ENCODE peak calls at places on chromosomes 7 and 10, in seven cellular contexts. One of them, this sample, is unnamed. For H3K9me3, the result is how much of the 10 kb centered on the place peaks cover.

GRCh38 chr7:54967384-54967783 is 51.4 kb upstream of the EGFR start:
- DNase-seq in transverse colon: no peak
- DNase-seq in HepG2: peak
- DNase-seq in left ventricle myocardium inferior: no peak
- DNase-seq in A673: no peak
- DNase-seq in AG04450: peak
- DNase-seq in psoas muscle: no peak
- DNase-seq in this sample: no peak

GRCh38 chr7:5423272-5423843 is at the start of gene TNRC18:
- DNase-seq in transverse colon: peak
- DNase-seq in HepG2: no peak
- DNase-seq in left ventricle myocardium inferior: peak
- DNase-seq in A673: peak
- DNase-seq in AG04450: no peak
- DNase-seq in psoas muscle: peak
- DNase-seq in this sample: peak

GRCh38 chr10:125006188-125006680 is 64.3 kb downstream of the ZRANB1 start:
- DNase-seq in transverse colon: peak
- DNase-seq in HepG2: no peak
- DNase-seq in left ventricle myocardium inferior: no peak
- DNase-seq in A673: no peak
- DNase-seq in AG04450: peak
- DNase-seq in psoas muscle: no peak
- DNase-seq in this sample: no peak

GRCh38 chr7:101829856-101830255 is 12.4 kb downstream of the CUX1 start:
- DNase-seq in transverse colon: no peak
- DNase-seq in HepG2: no peak
- DNase-seq in left ventricle myocardium inferior: no peak
- DNase-seq in A673: no peak
- DNase-seq in AG04450: no peak
- DNase-seq in psoas muscle: no peak
- DNase-seq in this sample: no peak

GRCh38 chr10:124592736-124593430 is 131.3 kb downstream of the LHPP start:
- DNase-seq in transverse colon: no peak
- DNase-seq in HepG2: no peak
- DNase-seq in left ventricle myocardium inferior: peak
- DNase-seq in A673: no peak
- DNase-seq in AG04450: no peak
- DNase-seq in psoas muscle: peak
- DNase-seq in this sample: no peak

GRCh38 chr7:149704507-149704906 is 68.9 kb downstream of the ZNF467 start:
- DNase-seq in transverse colon: no peak
- DNase-seq in HepG2: no peak
- DNase-seq in left ventricle myocardium inferior: no peak
- DNase-seq in A673: no peak
- DNase-seq in AG04450: no peak
- DNase-seq in psoas muscle: no peak
- DNase-seq in this sample: no peak

GRCh38 chr7:101588131-101588935 is 40.8 kb downstream of the MYL10 start:
- DNase-seq in transverse colon: no peak
- DNase-seq in HepG2: no peak
- DNase-seq in left ventricle myocardium inferior: no peak
- DNase-seq in A673: no peak
- DNase-seq in AG04450: no peak
- DNase-seq in psoas muscle: no peak
- DNase-seq in this sample: no peak

GRCh38 chr7:98722402-98722801 is 105.3 kb downstream of the NPTX2 start:
- DNase-seq in transverse colon: no peak
- DNase-seq in HepG2: no peak
- DNase-seq in left ventricle myocardium inferior: no peak
- DNase-seq in A673: no peak
- DNase-seq in AG04450: no peak
- DNase-seq in psoas muscle: no peak
- DNase-seq in this sample: no peak

GRCh38 chr10:58573970-58574538 is 61.4 kb downstream of the BICC1 start:
- DNase-seq in transverse colon: no peak
- DNase-seq in HepG2: no peak
- DNase-seq in left ventricle myocardium inferior: no peak
- DNase-seq in A673: no peak
- DNase-seq in AG04450: no peak
- DNase-seq in psoas muscle: no peak
- DNase-seq in this sample: no peak

GRCh38 chr10:92420554-92421275 is 129.7 kb downstream of the MARCHF5 start:
- DNase-seq in transverse colon: no peak
- DNase-seq in HepG2: no peak
- DNase-seq in left ventricle myocardium inferior: no peak
- DNase-seq in A673: no peak
- DNase-seq in AG04450: no peak
- DNase-seq in psoas muscle: no peak
- DNase-seq in this sample: no peak

GRCh38 chr10:31770307-31770902 is 158.2 kb downstream of the ARHGAP12 start:
- DNase-seq in transverse colon: peak
- DNase-seq in HepG2: peak
- DNase-seq in left ventricle myocardium inferior: no peak
- DNase-seq in A673: peak
- DNase-seq in AG04450: no peak
- DNase-seq in psoas muscle: no peak
- DNase-seq in this sample: peak

GRCh38 chr7:48742046-48742445 is 182.3 kb upstream of the CDC14C start:
- DNase-seq in transverse colon: no peak
- DNase-seq in HepG2: no peak
- DNase-seq in left ventricle myocardium inferior: no peak
- DNase-seq in A673: peak
- DNase-seq in AG04450: no peak
- DNase-seq in psoas muscle: no peak
- DNase-seq in this sample: peak

GRCh38 chr7:23235688-23236280 is 10.8 kb upstream of the GPNMB start:
- DNase-seq in transverse colon: no peak
- DNase-seq in HepG2: peak
- DNase-seq in left ventricle myocardium inferior: peak
- DNase-seq in A673: no peak
- DNase-seq in AG04450: no peak
- DNase-seq in psoas muscle: peak
- DNase-seq in this sample: no peak

GRCh38 chr7:73908123-73908611 is 47.2 kb downstream of the TMEM270 start:
- DNase-seq in transverse colon: no peak
- DNase-seq in HepG2: no peak
- DNase-seq in left ventricle myocardium inferior: no peak
- DNase-seq in A673: no peak
- DNase-seq in AG04450: no peak
- DNase-seq in psoas muscle: peak
- DNase-seq in this sample: no peak

GRCh38 chr7:107390921-107391320 is 78.9 kb upstream of the GPR22 start:
- DNase-seq in transverse colon: no peak
- DNase-seq in HepG2: peak
- DNase-seq in left ventricle myocardium inferior: no peak
- DNase-seq in A673: no peak
- DNase-seq in AG04450: no peak
- DNase-seq in psoas muscle: no peak
- DNase-seq in this sample: peak

GRCh38 chr7:45000096-45001032 is at the start of gene CCM2:
- DNase-seq in transverse colon: peak
- DNase-seq in HepG2: no peak
- DNase-seq in left ventricle myocardium inferior: peak
- DNase-seq in A673: no peak
- DNase-seq in AG04450: no peak
- DNase-seq in psoas muscle: peak
- DNase-seq in this sample: no peak

GRCh38 chr10:28661035-28661434 is 16.3 kb upstream of the BAMBI start:
- DNase-seq in transverse colon: no peak
- DNase-seq in HepG2: no peak
- DNase-seq in left ventricle myocardium inferior: no peak
- DNase-seq in A673: no peak
- DNase-seq in AG04450: peak
- DNase-seq in psoas muscle: no peak
- DNase-seq in this sample: no peak

DNA sequence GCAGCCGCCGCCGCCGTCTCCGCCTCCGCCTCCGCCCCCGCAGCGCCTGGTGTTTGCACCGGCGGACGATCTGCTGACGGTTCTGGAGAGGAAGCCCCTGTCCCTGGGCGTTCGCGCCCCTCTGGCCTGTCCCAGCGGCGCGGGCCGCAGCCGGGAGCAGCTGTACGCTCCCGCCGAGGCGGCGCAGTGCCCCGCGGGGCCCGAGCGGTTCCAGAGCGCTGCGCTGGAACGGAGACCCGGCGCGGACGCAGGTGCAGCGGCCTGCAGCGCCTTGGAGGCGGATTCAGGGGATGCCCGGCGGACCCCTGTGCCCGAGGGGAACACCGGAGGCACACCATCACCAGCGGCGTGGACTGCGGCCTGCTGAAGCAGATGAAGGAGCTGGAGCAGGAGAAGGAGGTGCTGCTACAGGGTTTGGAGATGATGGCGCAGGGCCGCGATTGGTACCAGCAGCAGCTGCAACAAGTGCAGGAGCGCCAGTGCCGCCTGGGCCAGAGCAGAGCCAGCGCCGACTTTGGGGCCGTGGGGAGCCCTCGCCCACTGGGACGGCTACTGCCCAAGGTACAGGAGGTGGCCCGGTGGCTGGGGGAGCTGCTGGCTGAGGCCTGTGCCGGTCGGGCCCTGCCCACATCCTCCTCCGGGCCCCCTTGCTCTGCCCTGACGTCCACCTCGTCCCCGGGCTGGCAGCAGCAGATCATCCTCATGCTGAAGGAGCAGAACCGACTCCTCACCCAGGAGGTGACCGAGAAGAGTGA is 24.8 kb upstream of the ZNF735 start:
- DNase-seq in transverse colon: no peak
- DNase-seq in HepG2: no peak
- DNase-seq in left ventricle myocardium inferior: no peak
- DNase-seq in A673: no peak
- DNase-seq in AG04450: no peak
- DNase-seq in psoas muscle: no peak
- DNase-seq in this sample: no peak
- H3K9me3 ChIP-seq in transverse colon: under half
- H3K9me3 ChIP-seq in HepG2: half or more
- H3K9me3 ChIP-seq in left ventricle myocardium inferior: under half
- H3K9me3 ChIP-seq in A673: under half
- H3K9me3 ChIP-seq in AG04450: under half
- H3K9me3 ChIP-seq in psoas muscle: under half
- H3K9me3 ChIP-seq in this sample: under half

DNA sequence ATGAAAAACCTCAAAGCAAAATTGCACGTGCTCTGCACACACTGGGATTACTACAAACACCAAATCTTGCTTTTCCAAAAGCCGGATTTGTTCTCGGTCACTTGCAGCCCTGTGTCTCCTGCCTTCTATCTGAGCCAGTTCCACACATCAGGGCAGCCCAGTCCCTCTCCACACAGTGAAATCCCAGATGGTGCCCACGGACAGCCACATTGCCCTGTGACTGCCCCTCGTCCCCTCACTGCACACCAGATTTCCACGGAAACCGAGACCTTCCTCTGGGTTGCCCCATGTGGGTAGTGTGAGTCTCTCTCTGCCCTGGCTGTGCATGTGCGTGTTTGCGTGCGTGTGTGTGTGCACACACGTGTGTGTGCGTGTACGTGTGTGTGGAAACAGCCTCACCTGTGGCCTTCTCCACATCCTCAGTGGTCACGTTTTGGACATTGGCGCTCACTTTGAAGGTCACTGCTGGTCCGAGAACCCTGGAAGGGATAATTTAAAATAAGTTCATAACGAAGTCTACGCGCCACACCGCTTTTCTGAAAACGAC is 506.7 kb downstream of the PTPRN2 start:
- DNase-seq in transverse colon: no peak
- DNase-seq in HepG2: no peak
- DNase-seq in left ventricle myocardium inferior: no peak
- DNase-seq in A673: no peak
- DNase-seq in AG04450: no peak
- DNase-seq in psoas muscle: no peak
- DNase-seq in this sample: no peak
- H3K9me3 ChIP-seq in transverse colon: under half
- H3K9me3 ChIP-seq in HepG2: under half
- H3K9me3 ChIP-seq in left ventricle myocardium inferior: under half
- H3K9me3 ChIP-seq in A673: under half
- H3K9me3 ChIP-seq in AG04450: half or more
- H3K9me3 ChIP-seq in psoas muscle: under half
- H3K9me3 ChIP-seq in this sample: under half

GRCh38 chr10:72980348-72980747 is 25.7 kb upstream of the PLA2G12B start:
- DNase-seq in transverse colon: no peak
- DNase-seq in HepG2: no peak
- DNase-seq in left ventricle myocardium inferior: no peak
- DNase-seq in A673: no peak
- DNase-seq in AG04450: no peak
- DNase-seq in psoas muscle: no peak
- DNase-seq in this sample: no peak
- H3K9me3 ChIP-seq in transverse colon: under half
- H3K9me3 ChIP-seq in HepG2: under half
- H3K9me3 ChIP-seq in left ventricle myocardium inferior: half or more
- H3K9me3 ChIP-seq in A673: under half
- H3K9me3 ChIP-seq in AG04450: under half
- H3K9me3 ChIP-seq in psoas muscle: under half
- H3K9me3 ChIP-seq in this sample: under half

GRCh38 chr7:57201895-57202210 is 69.6 kb upstream of the ZNF479 start:
- DNase-seq in transverse colon: no peak
- DNase-seq in HepG2: no peak
- DNase-seq in left ventricle myocardium inferior: no peak
- DNase-seq in A673: no peak
- DNase-seq in AG04450: no peak
- DNase-seq in psoas muscle: no peak
- DNase-seq in this sample: no peak

GRCh38 chr7:57203161-57203791 is 71.0 kb upstream of the ZNF479 start:
- DNase-seq in transverse colon: no peak
- DNase-seq in HepG2: no peak
- DNase-seq in left ventricle myocardium inferior: no peak
- DNase-seq in A673: no peak
- DNase-seq in AG04450: no peak
- DNase-seq in psoas muscle: no peak
- DNase-seq in this sample: no peak

GRCh38 chr7:57202274-57202673 is 70.0 kb upstream of the ZNF479 start:
- DNase-seq in transverse colon: no peak
- DNase-seq in HepG2: no peak
- DNase-seq in left ventricle myocardium inferior: no peak
- DNase-seq in A673: no peak
- DNase-seq in AG04450: no peak
- DNase-seq in psoas muscle: no peak
- DNase-seq in this sample: no peak

GRCh38 chr7:57205000-57205399 is 72.8 kb upstream of the ZNF479 start:
- DNase-seq in transverse colon: no peak
- DNase-seq in HepG2: no peak
- DNase-seq in left ventricle myocardium inferior: no peak
- DNase-seq in A673: no peak
- DNase-seq in AG04450: no peak
- DNase-seq in psoas muscle: no peak
- DNase-seq in this sample: no peak

GRCh38 chr7:57204411-57204811 is 72.2 kb upstream of the ZNF479 start:
- DNase-seq in transverse colon: no peak
- DNase-seq in HepG2: no peak
- DNase-seq in left ventricle myocardium inferior: no peak
- DNase-seq in A673: no peak
- DNase-seq in AG04450: no peak
- DNase-seq in psoas muscle: no peak
- DNase-seq in this sample: no peak
- H3K9me3 ChIP-seq in transverse colon: under half
- H3K9me3 ChIP-seq in HepG2: half or more
- H3K9me3 ChIP-seq in left ventricle myocardium inferior: half or more
- H3K9me3 ChIP-seq in A673: under half
- H3K9me3 ChIP-seq in AG04450: half or more
- H3K9me3 ChIP-seq in psoas muscle: under half
- H3K9me3 ChIP-seq in this sample: under half

This sample was measured in HAP-1.